ENCODE peak calls at places on chromosomes 2 and 18, in four cellular contexts. P is GM12878, U is K562, F is HepG2. J is an unnamed sample.

GRCh38 chr2:238075397-238075796 is 14.6 kb downstream of the SCLY start:
- DNase-seq in U (no peak), F (no peak), P (no peak), J (no peak)

GRCh38 chr2:107595749-107596148 is 230.9 kb upstream of the RGPD4 start:
- DNase-seq in P (no peak), F (no peak), U (no peak), J (peak; percentile 22)

GRCh38 chr2:939936-940620 is 10.6 kb upstream of the SNTG2 start:
- DNase-seq in F (no peak), U (no peak), P (no peak), J (no peak)

GRCh38 chr18:76502551-76502950 is 7.5 kb upstream of the ZNF516 start:
- DNase-seq in F (peak; percentile 83), U (no peak), P (no peak), J (no peak)

GRCh38 chr18:22045221-22045918 is 124.0 kb upstream of the GATA6 start:
- DNase-seq in U (no peak), P (no peak), F (no peak), J (no peak)

GRCh38 chr2:24856791-24857211 is 63.2 kb downstream of the ADCY3 start:
- DNase-seq in F (no peak), P (no peak), U (no peak), J (no peak)

GRCh38 chr2:241804326-241805276 is 4.4 kb upstream of the NEU4 start:
- DNase-seq in U (peak; percentile 22), P (no peak), F (peak; percentile 34), J (no peak)

GRCh38 chr2:124983595-124983994 is 958.5 kb downstream of the CNTNAP5 start:
- DNase-seq in U (no peak), P (no peak), F (no peak), J (no peak)

GRCh38 chr2:105734762-105735538 is 9.8 kb upstream of the NCK2 start:
- DNase-seq in P (no peak), F (no peak), U (no peak), J (no peak)

GRCh38 chr2:205895981-205896655 is 189.9 kb downstream of the INO80D start:
- DNase-seq in P (no peak), U (no peak), F (no peak), J (no peak)

GRCh38 chr18:37253424-37254255 is 312.0 kb downstream of the CELF4 start:
- DNase-seq in P (no peak), U (peak; percentile 100), F (no peak), J (no peak)

DNA sequence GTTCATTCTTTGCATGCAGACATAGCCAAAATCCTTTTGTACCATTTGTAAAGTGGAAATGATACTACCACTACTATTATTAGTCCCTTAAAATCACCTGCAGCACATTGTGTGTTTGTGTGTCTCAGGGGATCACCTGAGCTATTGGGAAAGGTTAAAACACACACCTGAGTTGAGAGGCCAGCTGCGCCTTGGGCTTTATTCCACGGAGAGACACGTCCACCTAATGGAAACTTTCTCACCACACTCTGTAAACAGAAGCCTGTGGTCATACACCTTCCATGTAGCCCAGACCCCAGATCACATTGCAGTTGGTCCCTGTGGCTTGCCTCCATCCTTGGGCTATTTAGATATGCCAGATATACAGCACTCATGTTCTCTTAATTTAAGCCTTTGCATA is 81.8 kb upstream of the SH3BP4 start:
- DNase-seq in F (no peak), U (no peak), P (no peak), J (no peak)
- TF ChIP-seq SMC3 in F (no peak), U (no peak), P (no peak), J (no peak)

DNA sequence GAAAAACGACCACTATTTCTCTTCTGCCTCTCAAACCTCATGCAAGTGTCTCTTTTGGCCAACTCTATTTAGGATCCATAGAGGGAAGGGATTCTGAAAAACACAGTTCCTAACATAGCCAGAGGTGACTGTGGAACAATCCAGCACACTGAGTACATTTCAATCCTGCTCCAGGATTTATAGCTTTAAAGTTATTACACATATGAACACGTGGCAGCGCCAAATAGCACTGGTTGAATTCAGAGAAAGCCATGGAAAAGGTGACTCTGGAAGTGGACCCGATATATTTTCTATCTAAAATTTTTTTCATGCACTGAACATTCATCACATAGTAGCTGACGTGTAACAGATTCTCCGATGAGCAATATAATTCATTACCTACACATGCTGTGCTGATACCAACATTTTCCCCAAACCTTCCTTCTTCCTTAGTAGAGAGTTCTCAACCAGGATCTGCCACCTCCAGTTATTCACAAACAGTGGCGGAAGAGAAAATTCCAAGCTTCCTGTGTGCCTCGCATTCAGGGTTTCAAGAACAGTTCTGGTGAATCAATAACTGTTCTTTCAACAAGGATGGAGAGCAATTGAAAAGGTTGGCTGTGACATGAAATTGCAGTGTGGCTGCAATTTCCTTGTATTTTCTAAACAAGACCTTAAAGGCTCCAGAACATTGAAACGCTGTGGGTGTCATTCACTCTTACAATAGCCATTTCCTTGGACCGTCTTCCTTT is 25.7 kb upstream of the TTR start:
- DNase-seq in F (no peak), U (no peak), P (no peak), J (no peak)
- H3K27ac ChIP-seq in F (peak overlapping the region; percentile 56), U (no peak overlapping the region), P (no peak overlapping the region), J (no peak overlapping the region)

GRCh38 chr2:27495840-27496356 is 741 bp upstream of the GCKR start:
- DNase-seq in P (no peak), F (peak; percentile 49), U (no peak), J (no peak)

GRCh38 chr2:27497288-27497627 is 619 bp downstream of the GCKR start:
- DNase-seq in U (no peak), P (no peak), F (no peak), J (no peak)

GRCh38 chr2:27494284-27494943 is 586 bp downstream of the FNDC4 start:
- DNase-seq in U (peak; percentile 79), P (no peak), F (peak; percentile 50), J (no peak)

GRCh38 chr2:27494944-27495554 is at the start of gene FNDC4:
- DNase-seq in F (no peak), U (peak; percentile 83), P (no peak), J (no peak)

GRCh38 chr2:27496357-27497287 is at the start of gene GCKR:
- DNase-seq in P (no peak), U (peak; percentile 27), F (peak; percentile 85), J (no peak)
- TF ChIP-seq CHD4 in P (no peak), U (no peak), F (no peak), J (no peak)

GRCh38 chr2:61534926-61535325 is 3.2 kb downstream of the XPO1 start:
- DNase-seq in F (no peak), P (no peak), U (no peak), J (no peak)
- TF ChIP-seq SMC3 in F (no peak), P (no peak), U (no peak), J (no peak)

GRCh38 chr2:179348921-179349320 is 84.3 kb upstream of the SESTD1 start:
- DNase-seq in U (no peak), F (no peak), P (no peak), J (no peak)

GRCh38 chr2:179341152-179341866 is 76.7 kb upstream of the SESTD1 start:
- DNase-seq in P (no peak), U (no peak), F (no peak), J (no peak)

GRCh38 chr2:179343945-179344279 is 79.3 kb upstream of the SESTD1 start:
- DNase-seq in U (no peak), F (no peak), P (no peak), J (no peak)

GRCh38 chr2:179344280-179344961 is 79.8 kb upstream of the SESTD1 start:
- DNase-seq in P (no peak), U (no peak), F (peak; percentile 87), J (no peak)

GRCh38 chr2:179344970-179345369 is 80.3 kb upstream of the SESTD1 start:
- DNase-seq in P (no peak), U (no peak), F (no peak), J (no peak)
- H3K27ac ChIP-seq in P (no peak overlapping the region), U (no peak overlapping the region), F (peak overlapping the region; percentile 91), J (peak overlapping the region; percentile 81)